ENCODE peak calls at places on chromosomes 3 and 15, in seven cellular contexts. G is lower leg skin, Y is dorsolateral prefrontal cortex, C is bronchial epithelial cell, M is colonic mucosa, P is pancreas, N is AG04450. H is an unnamed sample.

GRCh38 chr15:99100245-99101173 is 4.4 kb upstream of the SYNM start:
- DNase-seq in G (no peak), Y (peak), C (peak), M (peak), P (peak), N (no peak), H (peak)

GRCh38 chr15:74206801-74207281 is 4.3 kb upstream of the STRA6 start:
- DNase-seq in G (no peak), Y (no peak), C (no peak), M (no peak), P (peak), N (no peak), H (no peak)

GRCh38 chr3:148962513-148962912 is 28.8 kb upstream of the GYG1 start:
- DNase-seq in G (no peak), Y (no peak), C (peak), M (no peak), P (no peak), N (peak), H (peak)

GRCh38 chr3:187281191-187281714 is 10.3 kb downstream of the MASP1 start:
- DNase-seq in G (no peak), Y (no peak), C (no peak), M (no peak), P (no peak), N (peak), H (peak)

GRCh38 chr3:157360044-157360443 is 76.6 kb upstream of the PTX3 start:
- DNase-seq in G (peak), Y (no peak), C (peak), M (no peak), P (no peak), N (peak), H (peak)

GRCh38 chr3:35744419-35744818 is 105.1 kb downstream of the ARPP21 start:
- DNase-seq in G (no peak), Y (peak), C (no peak), M (no peak), P (no peak), N (no peak), H (peak)

GRCh38 chr15:22884344-22884743 is 45.9 kb downstream of the NIPA2 start:
- DNase-seq in G (no peak), Y (peak), C (no peak), M (no peak), P (no peak), N (no peak), H (no peak)

GRCh38 chr3:29694783-29695182 is 413.9 kb downstream of the RBMS3 start:
- DNase-seq in G (no peak), Y (no peak), C (peak), M (no peak), P (no peak), N (peak), H (peak)

GRCh38 chr15:89822951-89823701 is 8.5 kb upstream of the ANPEP start:
- DNase-seq in G (no peak), Y (no peak), C (peak), M (no peak), P (no peak), N (no peak), H (no peak)

GRCh38 chr3:190017575-190018288 is 103.0 kb downstream of the P3H2 start:
- DNase-seq in G (no peak), Y (no peak), C (peak), M (peak), P (no peak), N (peak), H (peak)

GRCh38 chr3:66812126-66812525 is 186.0 kb upstream of the KBTBD8 start:
- DNase-seq in G (no peak), Y (no peak), C (peak), M (peak), P (no peak), N (no peak), H (peak)

GRCh38 chr15:65077981-65078352 is 1.4 kb downstream of the KBTBD13 start:
- DNase-seq in G (no peak), Y (no peak), C (peak), M (peak), P (peak), N (no peak), H (peak)
- TF ChIP-seq CTCF in G (no peak), Y (peak), C (peak), M (peak), P (no peak), N (peak), H (peak)

GRCh38 chr15:31365655-31366127 is 39.1 kb downstream of the KLF13 start:
- DNase-seq in G (peak), Y (peak), C (peak), M (peak), P (peak), N (peak), H (peak)

GRCh38 chr15:31366169-31366734 is 39.6 kb downstream of the KLF13 start:
- DNase-seq in G (peak), Y (peak), C (no peak), M (peak), P (peak), N (no peak), H (no peak)

GRCh38 chr15:31369716-31370115 is 43.1 kb downstream of the KLF13 start:
- DNase-seq in G (no peak), Y (no peak), C (no peak), M (no peak), P (no peak), N (no peak), H (no peak)

GRCh38 chr15:31367021-31367729 is 40.5 kb downstream of the KLF13 start:
- DNase-seq in G (no peak), Y (no peak), C (no peak), M (no peak), P (peak), N (no peak), H (no peak)

GRCh38 chr15:31367730-31368344 is 41.2 kb downstream of the KLF13 start:
- DNase-seq in G (no peak), Y (no peak), C (no peak), M (no peak), P (peak), N (no peak), H (no peak)
- H3K4me3 ChIP-seq in G (no peak), Y (no peak), C (no peak), M (no peak), P (no peak), N (no peak), H (no peak)

DNA sequence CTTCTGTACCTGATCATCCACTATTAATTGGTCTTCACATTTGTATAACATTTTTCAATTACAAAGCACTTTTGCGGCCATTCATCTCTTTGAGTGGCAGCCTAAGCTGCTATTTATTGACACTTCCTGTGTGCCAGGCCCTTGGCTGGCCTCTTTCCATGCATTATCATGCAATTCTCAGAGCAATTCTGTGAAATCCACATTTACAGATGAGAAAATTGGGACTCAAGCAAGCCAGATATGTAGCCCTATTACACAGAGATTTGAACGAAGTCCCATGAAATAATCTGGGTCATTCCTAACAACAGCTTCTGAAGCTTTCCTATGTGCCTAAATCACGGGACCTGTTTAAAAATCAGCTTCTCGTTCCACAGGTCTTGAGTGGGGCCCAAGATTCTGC is 17.4 kb downstream of the SLC6A1 start:
- DNase-seq in G (no peak), Y (no peak), C (no peak), M (no peak), P (no peak), N (no peak), H (no peak)
- TF ChIP-seq CTCF in G (no peak), Y (no peak), C (no peak), M (no peak), P (no peak), N (no peak), H (no peak)

GRCh38 chr3:102712896-102713295 is 278.1 kb downstream of the ZPLD1 start:
- DNase-seq in G (no peak), Y (no peak), C (no peak), M (no peak), P (no peak), N (no peak), H (no peak)
- H3K4me3 ChIP-seq in G (no peak), Y (no peak), C (no peak), M (no peak), P (no peak), N (no peak), H (no peak)

GRCh38 chr3:17798000-17798399 is 55.6 kb upstream of the TBC1D5 start:
- DNase-seq in G (no peak), Y (no peak), C (no peak), M (no peak), P (no peak), N (no peak), H (no peak)
- TF ChIP-seq CTCF in G (no peak), Y (no peak), C (no peak), M (no peak), P (no peak), N (no peak), H (no peak)

GRCh38 chr15:43824302-43825246 is at the start of gene MFAP1:
- DNase-seq in G (peak), Y (peak), C (peak), M (peak), P (peak), N (peak), H (peak)

GRCh38 chr15:43826029-43826507 is 734 bp upstream of the WDR76 start:
- DNase-seq in G (no peak), Y (no peak), C (no peak), M (no peak), P (no peak), N (no peak), H (no peak)

GRCh38 chr15:43828061-43828657 is 1.4 kb downstream of the WDR76 start:
- DNase-seq in G (no peak), Y (no peak), C (no peak), M (no peak), P (no peak), N (no peak), H (no peak)
- H3K4me3 ChIP-seq in G (no peak), Y (no peak), C (no peak), M (no peak), P (no peak), N (peak), H (peak)

DNA sequence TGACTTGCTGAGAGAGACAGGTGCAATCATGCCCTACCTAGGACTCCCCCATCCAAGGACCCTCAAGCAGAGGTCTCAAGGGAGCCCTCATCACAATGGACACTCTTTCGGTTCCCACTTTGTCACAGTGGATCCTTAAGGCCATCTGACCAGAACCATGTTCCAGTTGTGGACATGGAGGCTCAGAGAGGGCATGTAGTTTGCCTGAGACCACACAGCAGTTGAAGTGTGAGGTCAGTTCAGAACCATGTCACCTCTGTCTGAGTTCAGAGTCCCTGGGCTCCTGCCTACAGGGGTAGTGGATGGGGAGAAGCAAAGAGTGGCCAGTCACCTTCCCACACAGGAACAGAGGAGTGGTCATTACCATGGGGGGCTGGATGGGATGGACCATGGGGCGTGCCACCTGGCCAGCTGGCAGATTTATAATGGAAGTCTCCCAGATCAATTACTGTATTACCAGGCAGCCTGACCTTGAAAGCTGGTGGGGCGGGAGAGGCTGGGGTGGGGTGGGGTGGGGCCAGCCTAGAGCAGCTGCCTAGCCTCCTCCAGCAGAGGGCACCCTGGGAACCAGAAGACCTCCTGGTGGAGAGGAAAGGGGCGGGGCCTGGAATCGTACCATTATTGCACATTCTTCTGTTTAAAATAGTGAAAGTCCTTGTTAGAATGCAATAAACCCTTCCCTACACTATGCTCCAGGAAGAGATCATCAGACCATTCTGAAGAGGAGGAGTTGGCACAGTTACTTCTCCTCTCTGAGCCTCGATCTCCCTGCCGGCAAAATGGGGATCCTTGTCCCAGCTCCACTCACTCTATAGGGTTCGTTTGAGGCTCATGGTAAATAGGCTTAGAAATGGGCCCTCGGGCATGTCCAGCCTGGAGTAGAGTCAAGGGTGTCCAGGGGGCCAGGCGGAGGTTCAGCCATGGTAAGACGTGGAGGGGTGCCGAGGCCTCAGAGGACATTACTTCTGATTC is 26.9 kb upstream of the LINGO1 start:
- DNase-seq in G (no peak), Y (no peak), C (peak), M (peak), P (no peak), N (no peak), H (peak)
- TF ChIP-seq CTCF in G (no peak), Y (peak), C (peak), M (peak), P (no peak), N (peak), H (peak)

H was measured in brain microvascular endothelial cell.